ENCODE peak calls at places on chromosomes 3 and 15, in nine cellular contexts. T is EH; V is Kasumi-1; X is NCI-H774; J is T47D; C is activated CD4-positive, alpha-beta T cell treated with anti-CD3 and anti-CD28 coated beads, Interleukin-2, amount 50 U/mL, for 48 hours; A is H54; U is NCI-H1930; D is ACHN. Q is an unnamed sample.

GRCh38 chr3:56825579-56826438 is 24.1 kb upstream of the ARHGEF3 start:
- DNase-seq in J (no peak), X (no peak), A (no peak), D (no peak), T (peak; percentile 13), C (no peak), V (no peak), U (no peak), Q (no peak)

GRCh38 chr15:101357333-101357732 is 62.3 kb upstream of the SNRPA1 start:
- DNase-seq in X (no peak), D (no peak), A (no peak), J (no peak), C (no peak), V (no peak), T (no peak), U (no peak), Q (no peak)

GRCh38 chr3:48656061-48656840 is 6.4 kb downstream of the CELSR3 start:
- DNase-seq in V (peak; percentile 76), A (no peak), T (peak; percentile 86), D (peak; percentile 74), J (no peak), U (no peak), X (no peak), C (peak; percentile 88), Q (peak; percentile 95)

GRCh38 chr15:22890296-22890695 is 51.8 kb downstream of the NIPA2 start:
- DNase-seq in C (no peak), V (no peak), U (no peak), J (no peak), A (no peak), X (no peak), D (no peak), T (no peak), Q (no peak)

GRCh38 chr15:36334059-36334458 is 245.4 kb upstream of the CDIN1 start:
- DNase-seq in D (peak; percentile 21), V (no peak), T (peak; percentile 81), U (no peak), A (no peak), X (no peak), J (no peak), C (no peak), Q (no peak)

GRCh38 chr15:101120961-101121360 is 130.9 kb downstream of the CHSY1 start:
- DNase-seq in V (no peak), A (no peak), D (no peak), T (no peak), U (no peak), X (no peak), C (no peak), J (no peak), Q (peak; percentile 77)

GRCh38 chr3:117193390-117193789 is 483.8 kb downstream of the TUSC7 start:
- DNase-seq in T (peak; percentile 43), U (no peak), A (no peak), C (no peak), X (no peak), V (no peak), D (no peak), J (no peak), Q (no peak)

GRCh38 chr3:134312072-134312872 is 61.6 kb upstream of the RYK start:
- DNase-seq in J (no peak), A (no peak), X (no peak), V (no peak), T (peak; percentile 74), C (peak; percentile 10), U (no peak), D (peak; percentile 92), Q (peak; percentile 80)

GRCh38 chr15:101499863-101500713 is 10.6 kb upstream of the PCSK6 start:
- DNase-seq in U (no peak), T (no peak), C (no peak), A (no peak), J (no peak), D (no peak), V (peak; percentile 67), X (peak; percentile 15), Q (no peak)

GRCh38 chr3:169771651-169772529 is 1.3 kb upstream of the MYNN start:
- DNase-seq in U (peak; percentile 79), C (peak; percentile 64), V (peak; percentile 84), J (peak; percentile 41), D (peak; percentile 75), A (peak; percentile 10), T (peak; percentile 80), X (peak; percentile 95), Q (peak; percentile 59)

GRCh38 chr3:74420538-74421128 is 193.8 kb downstream of the CNTN3 start:
- DNase-seq in A (no peak), C (no peak), U (no peak), T (no peak), D (no peak), V (no peak), J (no peak), X (no peak), Q (no peak)

GRCh38 chr3:32825601-32826375 is 8.0 kb downstream of the TRIM71 start:
- DNase-seq in C (no peak), U (no peak), T (no peak), V (no peak), A (no peak), X (no peak), J (no peak), D (no peak), Q (no peak)

GRCh38 chr3:119700269-119700919 is 2.4 kb upstream of the CFAP91 start:
- DNase-seq in J (no peak), A (no peak), T (peak; percentile 49), V (peak; percentile 33), U (no peak), X (no peak), C (no peak), D (peak; percentile 44), Q (no peak)

GRCh38 chr3:87436781-87437543 is 160.6 kb upstream of the POU1F1 start:
- DNase-seq in U (no peak), D (peak; percentile 4), C (no peak), J (no peak), A (no peak), X (no peak), V (no peak), T (peak; percentile 66), Q (no peak)

GRCh38 chr3:14273886-14274517 is 95.4 kb downstream of the LSM3 start:
- DNase-seq in C (no peak), X (no peak), A (no peak), J (no peak), T (peak; percentile 23), U (no peak), V (no peak), D (peak; percentile 30), Q (no peak)

GRCh38 chr3:188720636-188721035 is 451.1 kb upstream of the TPRG1 start:
- DNase-seq in X (no peak), D (peak; percentile 4), C (no peak), V (no peak), J (no peak), A (peak; percentile 8), T (peak; percentile 50), U (no peak), Q (no peak)

GRCh38 chr3:46371802-46372340 is 1.1 kb downstream of the CCR5 start:
- DNase-seq in T (no peak), V (no peak), A (no peak), U (no peak), C (no peak), J (no peak), X (no peak), D (no peak), Q (no peak)

GRCh38 chr3:59246719-59247401 is 197.0 kb upstream of the CFAP20DC start:
- DNase-seq in T (no peak), X (no peak), D (no peak), A (no peak), V (no peak), U (no peak), C (no peak), J (no peak), Q (no peak)

GRCh38 chr15:98268163-98268562 is 307.7 kb downstream of the ARRDC4 start:
- DNase-seq in C (no peak), X (no peak), A (no peak), D (no peak), V (no peak), T (no peak), U (no peak), J (no peak), Q (no peak)

Q was measured in aorta.